ENCODE peak calls at places on chromosomes 11 and 22, in ten cellular contexts. One of them, this sample, is unnamed.

GRCh38 chr11:123363556-123363955 is 66.5 kb upstream of the GRAMD1B start:
- DNase-seq in small intestine: no peak
- DNase-seq in neuronal stem cell: no peak
- DNase-seq in heart left ventricle: no peak
- DNase-seq in sigmoid colon: no peak
- DNase-seq in CD4-positive, CD25-positive, alpha-beta regulatory T cell: no peak
- DNase-seq in H9: no peak
- DNase-seq in CD8-positive, alpha-beta memory T cell: no peak
- DNase-seq in RWPE2: no peak
- DNase-seq in iPS DF 6.9: no peak
- DNase-seq in this sample: no peak

GRCh38 chr22:24485170-24485569 is 10.0 kb upstream of the UPB1 start:
- DNase-seq in RWPE2: no peak
- DNase-seq in heart left ventricle: no peak
- DNase-seq in H9: no peak
- DNase-seq in iPS DF 6.9: no peak
- DNase-seq in small intestine: no peak
- DNase-seq in CD4-positive, CD25-positive, alpha-beta regulatory T cell: no peak
- DNase-seq in neuronal stem cell: no peak
- DNase-seq in sigmoid colon: no peak
- DNase-seq in CD8-positive, alpha-beta memory T cell: no peak
- DNase-seq in this sample: no peak

GRCh38 chr11:130383363-130384168 is 44.8 kb downstream of the ADAMTS8 start:
- DNase-seq in CD4-positive, CD25-positive, alpha-beta regulatory T cell: no peak
- DNase-seq in CD8-positive, alpha-beta memory T cell: no peak
- DNase-seq in iPS DF 6.9: no peak
- DNase-seq in RWPE2: no peak
- DNase-seq in sigmoid colon: no peak
- DNase-seq in neuronal stem cell: peak; percentile 27
- DNase-seq in small intestine: no peak
- DNase-seq in H9: peak; percentile 69
- DNase-seq in heart left ventricle: no peak
- DNase-seq in this sample: no peak

GRCh38 chr11:94746721-94747120 is 21.4 kb upstream of the AMOTL1 start:
- DNase-seq in small intestine: peak; percentile 76
- DNase-seq in CD8-positive, alpha-beta memory T cell: no peak
- DNase-seq in iPS DF 6.9: no peak
- DNase-seq in H9: no peak
- DNase-seq in heart left ventricle: no peak
- DNase-seq in CD4-positive, CD25-positive, alpha-beta regulatory T cell: no peak
- DNase-seq in sigmoid colon: no peak
- DNase-seq in neuronal stem cell: no peak
- DNase-seq in RWPE2: no peak
- DNase-seq in this sample: no peak

GRCh38 chr22:44261861-44262595 is 50.7 kb downstream of the SHISAL1 start:
- DNase-seq in CD8-positive, alpha-beta memory T cell: no peak
- DNase-seq in RWPE2: peak; percentile 23
- DNase-seq in small intestine: no peak
- DNase-seq in sigmoid colon: peak; percentile 62
- DNase-seq in neuronal stem cell: no peak
- DNase-seq in H9: peak; percentile 23
- DNase-seq in CD4-positive, CD25-positive, alpha-beta regulatory T cell: no peak
- DNase-seq in heart left ventricle: no peak
- DNase-seq in iPS DF 6.9: no peak
- DNase-seq in this sample: no peak

GRCh38 chr11:124123587-124123986 is 8.3 kb downstream of the VWA5A start:
- DNase-seq in sigmoid colon: no peak
- DNase-seq in small intestine: no peak
- DNase-seq in RWPE2: no peak
- DNase-seq in heart left ventricle: no peak
- DNase-seq in CD4-positive, CD25-positive, alpha-beta regulatory T cell: no peak
- DNase-seq in CD8-positive, alpha-beta memory T cell: no peak
- DNase-seq in iPS DF 6.9: no peak
- DNase-seq in H9: peak; percentile 34
- DNase-seq in neuronal stem cell: no peak
- DNase-seq in this sample: peak; percentile 30

GRCh38 chr11:19740586-19740985 is 27.9 kb downstream of the NAV2 start:
- DNase-seq in sigmoid colon: no peak
- DNase-seq in heart left ventricle: no peak
- DNase-seq in small intestine: no peak
- DNase-seq in H9: no peak
- DNase-seq in neuronal stem cell: no peak
- DNase-seq in CD4-positive, CD25-positive, alpha-beta regulatory T cell: no peak
- DNase-seq in iPS DF 6.9: no peak
- DNase-seq in RWPE2: no peak
- DNase-seq in CD8-positive, alpha-beta memory T cell: no peak
- DNase-seq in this sample: no peak

GRCh38 chr22:19097518-19097917 is 24.7 kb downstream of the DGCR2 start:
- DNase-seq in H9: no peak
- DNase-seq in CD4-positive, CD25-positive, alpha-beta regulatory T cell: no peak
- DNase-seq in RWPE2: no peak
- DNase-seq in heart left ventricle: no peak
- DNase-seq in small intestine: no peak
- DNase-seq in CD8-positive, alpha-beta memory T cell: no peak
- DNase-seq in sigmoid colon: peak; percentile 26
- DNase-seq in neuronal stem cell: no peak
- DNase-seq in iPS DF 6.9: no peak
- DNase-seq in this sample: no peak

GRCh38 chr11:69841859-69842698 is 22.9 kb upstream of the FGF3 start:
- DNase-seq in heart left ventricle: no peak
- DNase-seq in CD8-positive, alpha-beta memory T cell: no peak
- DNase-seq in sigmoid colon: no peak
- DNase-seq in neuronal stem cell: no peak
- DNase-seq in CD4-positive, CD25-positive, alpha-beta regulatory T cell: no peak
- DNase-seq in small intestine: peak; percentile 45
- DNase-seq in RWPE2: no peak
- DNase-seq in H9: peak; percentile 75
- DNase-seq in iPS DF 6.9: no peak
- DNase-seq in this sample: peak; percentile 35

GRCh38 chr11:122115520-122116343 is at the start of gene BLID:
- DNase-seq in sigmoid colon: peak; percentile 70
- DNase-seq in H9: peak; percentile 73
- DNase-seq in small intestine: peak; percentile 7
- DNase-seq in RWPE2: no peak
- DNase-seq in CD8-positive, alpha-beta memory T cell: no peak
- DNase-seq in heart left ventricle: no peak
- DNase-seq in iPS DF 6.9: no peak
- DNase-seq in neuronal stem cell: no peak
- DNase-seq in CD4-positive, CD25-positive, alpha-beta regulatory T cell: no peak
- DNase-seq in this sample: peak; percentile 80

GRCh38 chr11:122114976-122115375 is 1.0 kb downstream of the BLID start:
- DNase-seq in H9: no peak
- DNase-seq in small intestine: no peak
- DNase-seq in heart left ventricle: no peak
- DNase-seq in neuronal stem cell: no peak
- DNase-seq in RWPE2: no peak
- DNase-seq in iPS DF 6.9: no peak
- DNase-seq in CD4-positive, CD25-positive, alpha-beta regulatory T cell: no peak
- DNase-seq in CD8-positive, alpha-beta memory T cell: no peak
- DNase-seq in sigmoid colon: no peak
- DNase-seq in this sample: no peak

GRCh38 chr11:122120096-122120495 is 4.1 kb upstream of the BLID start:
- DNase-seq in CD8-positive, alpha-beta memory T cell: no peak
- DNase-seq in small intestine: no peak
- DNase-seq in RWPE2: no peak
- DNase-seq in iPS DF 6.9: no peak
- DNase-seq in neuronal stem cell: no peak
- DNase-seq in heart left ventricle: no peak
- DNase-seq in CD4-positive, CD25-positive, alpha-beta regulatory T cell: no peak
- DNase-seq in sigmoid colon: no peak
- DNase-seq in H9: no peak
- DNase-seq in this sample: no peak

GRCh38 chr11:122113836-122114235 is 2.2 kb downstream of the BLID start:
- DNase-seq in H9: no peak
- DNase-seq in CD8-positive, alpha-beta memory T cell: no peak
- DNase-seq in RWPE2: no peak
- DNase-seq in heart left ventricle: no peak
- DNase-seq in sigmoid colon: no peak
- DNase-seq in iPS DF 6.9: no peak
- DNase-seq in CD4-positive, CD25-positive, alpha-beta regulatory T cell: no peak
- DNase-seq in small intestine: no peak
- DNase-seq in neuronal stem cell: no peak
- DNase-seq in this sample: no peak

DNA sequence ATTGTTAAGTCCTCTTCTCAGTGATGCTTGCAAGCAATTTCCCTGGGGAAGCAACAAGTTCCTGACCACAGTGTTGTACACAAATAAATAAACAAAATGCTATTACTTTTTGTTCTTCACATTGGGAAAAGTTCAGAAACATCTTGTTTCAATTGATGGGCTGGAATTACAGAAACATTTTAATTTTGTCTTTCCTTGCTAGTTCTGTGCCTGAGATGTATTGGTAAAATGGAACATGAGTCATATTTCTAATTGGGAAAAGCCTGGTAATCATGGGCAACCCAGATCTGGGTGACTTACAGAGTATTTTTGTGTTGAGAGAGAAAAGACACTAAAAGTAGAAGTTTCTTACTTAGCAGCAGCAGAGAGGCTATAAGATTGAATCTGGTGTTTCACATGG is 576 bp upstream of the BLID start:
- DNase-seq in RWPE2: no peak
- DNase-seq in small intestine: no peak
- DNase-seq in CD8-positive, alpha-beta memory T cell: no peak
- DNase-seq in sigmoid colon: no peak
- DNase-seq in heart left ventricle: no peak
- DNase-seq in iPS DF 6.9: no peak
- DNase-seq in neuronal stem cell: no peak
- DNase-seq in CD4-positive, CD25-positive, alpha-beta regulatory T cell: no peak
- DNase-seq in H9: no peak
- DNase-seq in this sample: no peak
- H3K4me1 ChIP-seq in RWPE2: no peaks in the 10 kb centered on the region
- H3K4me1 ChIP-seq in small intestine: no peaks in the 10 kb centered on the region
- H3K4me1 ChIP-seq in CD8-positive, alpha-beta memory T cell: no peaks in the 10 kb centered on the region
- H3K4me1 ChIP-seq in sigmoid colon: no peaks in the 10 kb centered on the region
- H3K4me1 ChIP-seq in heart left ventricle: no peaks in the 10 kb centered on the region
- H3K4me1 ChIP-seq in iPS DF 6.9: no peaks in the 10 kb centered on the region
- H3K4me1 ChIP-seq in neuronal stem cell: no peaks in the 10 kb centered on the region
- H3K4me1 ChIP-seq in CD4-positive, CD25-positive, alpha-beta regulatory T cell: no peaks in the 10 kb centered on the region
- H3K4me1 ChIP-seq in H9: no peaks in the 10 kb centered on the region
- H3K4me1 ChIP-seq in this sample: peaks cover 3% of the 10 kb centered on the region

DNA sequence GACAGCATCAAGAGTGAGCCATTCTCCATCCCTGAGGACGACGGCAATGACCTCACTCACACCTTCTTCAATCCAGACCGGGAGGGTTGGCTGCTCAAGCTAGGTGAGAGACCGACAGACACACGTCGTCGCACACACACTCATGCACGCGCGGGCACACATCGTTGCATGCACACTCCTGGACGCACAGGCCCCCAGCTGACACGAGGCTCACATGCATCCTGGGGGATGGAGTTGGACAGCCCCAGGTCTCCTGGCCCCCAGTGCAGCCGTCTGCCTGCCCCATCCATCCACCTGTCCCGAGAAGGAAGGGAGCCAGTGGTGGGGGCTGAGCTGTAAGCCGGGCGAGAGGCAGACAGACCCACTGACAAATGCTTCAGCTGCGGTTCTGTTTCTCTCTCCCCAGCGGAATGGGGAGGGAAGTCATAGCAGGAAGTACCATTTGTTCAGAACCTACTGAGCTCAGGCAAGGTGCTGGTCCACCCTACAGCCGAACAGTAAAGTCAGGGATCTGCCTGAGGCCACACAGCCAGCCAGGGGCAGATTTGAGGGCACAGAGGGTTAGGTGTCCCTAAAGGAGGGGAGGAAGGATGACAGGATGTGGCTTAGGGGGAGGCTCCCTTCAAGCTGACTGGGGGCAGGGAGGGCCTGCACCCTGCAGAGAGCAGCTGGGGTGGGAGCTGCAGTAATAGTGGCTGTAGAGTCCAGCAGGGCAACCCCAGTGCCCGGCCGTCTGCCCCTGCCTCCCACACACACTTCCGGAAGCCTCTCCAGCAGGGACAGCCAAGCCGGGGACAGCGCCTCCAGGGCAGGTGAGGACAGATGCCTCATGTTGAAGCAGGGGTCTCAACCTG is 27.1 kb downstream of the CYTH4 start:
- DNase-seq in heart left ventricle: peak; percentile 67
- DNase-seq in RWPE2: no peak
- DNase-seq in iPS DF 6.9: no peak
- DNase-seq in CD4-positive, CD25-positive, alpha-beta regulatory T cell: peak; percentile 70
- DNase-seq in CD8-positive, alpha-beta memory T cell: peak; percentile 78
- DNase-seq in small intestine: peak; percentile 32
- DNase-seq in neuronal stem cell: no peak
- DNase-seq in H9: no peak
- DNase-seq in sigmoid colon: no peak
- DNase-seq in this sample: no peak
- H3K27ac ChIP-seq in heart left ventricle: no peak overlapping the region
- H3K27ac ChIP-seq in RWPE2: peak overlapping the region; percentile 98
- H3K27ac ChIP-seq in iPS DF 6.9: no peak overlapping the region
- H3K27ac ChIP-seq in CD4-positive, CD25-positive, alpha-beta regulatory T cell: peak overlapping the region; percentile 71
- H3K27ac ChIP-seq in CD8-positive, alpha-beta memory T cell: peak overlapping the region; percentile 14
- H3K27ac ChIP-seq in small intestine: peak overlapping the region; percentile 71
- H3K27ac ChIP-seq in neuronal stem cell: no peak overlapping the region
- H3K27ac ChIP-seq in H9: no peak overlapping the region
- H3K27ac ChIP-seq in sigmoid colon: no peak overlapping the region
- H3K27ac ChIP-seq in this sample: no peak overlapping the region

DNA sequence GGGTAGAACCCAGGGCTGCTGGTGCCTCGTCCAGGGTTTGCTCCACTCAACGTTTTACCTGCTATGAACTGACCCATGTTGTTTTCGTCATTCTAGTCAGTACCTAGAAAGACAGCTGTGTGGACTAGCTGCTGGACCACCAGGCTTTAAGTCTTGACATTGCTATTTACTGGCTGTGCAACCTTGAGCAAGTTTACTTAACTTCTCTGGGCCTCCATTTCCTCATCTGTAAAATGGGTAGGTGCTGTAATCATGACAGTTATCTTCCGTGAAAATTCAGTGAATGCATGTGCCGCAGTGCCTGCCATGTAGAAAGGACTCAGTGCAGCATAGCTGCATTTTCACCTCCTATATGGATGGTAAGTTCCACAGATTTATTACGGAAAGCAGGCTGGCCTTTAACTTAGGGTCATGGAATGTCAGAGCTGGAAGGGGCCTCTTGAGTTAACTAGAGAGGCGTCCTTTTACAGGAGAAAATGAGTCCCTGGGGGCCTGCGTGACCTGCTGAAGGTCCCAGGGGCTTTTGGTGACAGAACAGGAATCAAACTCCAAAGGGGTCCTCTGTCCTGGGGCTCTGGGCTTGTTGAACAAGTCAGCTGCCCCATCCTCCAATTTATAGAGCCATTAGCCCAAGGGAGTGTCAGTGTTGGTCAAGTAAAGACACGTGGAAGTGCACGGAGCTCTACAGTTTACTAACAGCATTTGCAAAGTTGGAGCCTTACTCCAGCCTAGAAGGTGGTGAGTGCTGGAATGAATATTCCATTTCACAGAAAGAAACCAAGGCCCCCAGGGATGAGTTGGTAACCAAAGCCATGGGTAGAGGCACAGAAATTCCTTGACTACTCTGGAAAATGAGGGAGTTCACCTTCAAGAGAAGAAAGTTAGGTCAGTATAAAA is 12.0 kb upstream of the MALAT1 start:
- DNase-seq in CD4-positive, CD25-positive, alpha-beta regulatory T cell: no peak
- DNase-seq in neuronal stem cell: no peak
- DNase-seq in RWPE2: no peak
- DNase-seq in small intestine: no peak
- DNase-seq in CD8-positive, alpha-beta memory T cell: no peak
- DNase-seq in sigmoid colon: peak; percentile 64
- DNase-seq in heart left ventricle: no peak
- DNase-seq in H9: no peak
- DNase-seq in iPS DF 6.9: no peak
- DNase-seq in this sample: no peak
- H3K4me1 ChIP-seq in CD4-positive, CD25-positive, alpha-beta regulatory T cell: no peaks in the 10 kb centered on the region
- H3K4me1 ChIP-seq in neuronal stem cell: peaks cover 50% of the 10 kb centered on the region
- H3K4me1 ChIP-seq in RWPE2: peaks cover 64% of the 10 kb centered on the region
- H3K4me1 ChIP-seq in small intestine: peaks cover 17% of the 10 kb centered on the region
- H3K4me1 ChIP-seq in CD8-positive, alpha-beta memory T cell: no peaks in the 10 kb centered on the region
- H3K4me1 ChIP-seq in sigmoid colon: peaks cover 82% of the 10 kb centered on the region
- H3K4me1 ChIP-seq in heart left ventricle: peaks cover 52% of the 10 kb centered on the region
- H3K4me1 ChIP-seq in H9: peaks cover 25% of the 10 kb centered on the region
- H3K4me1 ChIP-seq in iPS DF 6.9: peaks cover 28% of the 10 kb centered on the region
- H3K4me1 ChIP-seq in this sample: peaks cover 63% of the 10 kb centered on the region

GRCh38 chr22:32776397-32776796 is 25.1 kb upstream of the TIMP3 start:
- DNase-seq in CD4-positive, CD25-positive, alpha-beta regulatory T cell: no peak
- DNase-seq in heart left ventricle: no peak
- DNase-seq in RWPE2: no peak
- DNase-seq in CD8-positive, alpha-beta memory T cell: no peak
- DNase-seq in sigmoid colon: no peak
- DNase-seq in small intestine: no peak
- DNase-seq in H9: no peak
- DNase-seq in neuronal stem cell: no peak
- DNase-seq in iPS DF 6.9: no peak
- DNase-seq in this sample: no peak
- H3K27ac ChIP-seq in CD4-positive, CD25-positive, alpha-beta regulatory T cell: no peak overlapping the region
- H3K27ac ChIP-seq in heart left ventricle: no peak overlapping the region
- H3K27ac ChIP-seq in RWPE2: no peak overlapping the region
- H3K27ac ChIP-seq in CD8-positive, alpha-beta memory T cell: no peak overlapping the region
- H3K27ac ChIP-seq in sigmoid colon: no peak overlapping the region
- H3K27ac ChIP-seq in small intestine: no peak overlapping the region
- H3K27ac ChIP-seq in H9: no peak overlapping the region
- H3K27ac ChIP-seq in neuronal stem cell: no peak overlapping the region
- H3K27ac ChIP-seq in iPS DF 6.9: no peak overlapping the region
- H3K27ac ChIP-seq in this sample: no peak overlapping the region